ENCODE peak calls at places on chromosome 13, in eight cellular contexts. K, U, D, Z, H, Y, I and P are unnamed samples.

GRCh38 chr13:28636078-28636477 is 22.9 kb upstream of the POMP start:
- DNase-seq in K (peak; percentile 31), U (no peak), D (no peak), Z (no peak), H (peak; percentile 79), Y (no peak), I (peak; percentile 59), P (no peak)

GRCh38 chr13:25943666-25944065 is 108.2 kb downstream of the SHISA2 start:
- DNase-seq in K (peak; percentile 39), U (no peak), D (no peak), Z (no peak), H (peak; percentile 3), Y (no peak), I (no peak), P (no peak)

GRCh38 chr13:24053505-24054251 is 106.8 kb upstream of the SPATA13 start:
- DNase-seq in K (peak; percentile 74), U (no peak), D (peak; percentile 75), Z (peak; percentile 36), H (peak; percentile 76), Y (peak; percentile 77), I (peak; percentile 69), P (peak; percentile 26)

GRCh38 chr13:102333320-102334181 is 68.3 kb downstream of the FGF14 start:
- DNase-seq in K (no peak), U (no peak), D (no peak), Z (no peak), H (peak; percentile 43), Y (no peak), I (peak; percentile 7), P (no peak)

GRCh38 chr13:19781526-19781925 is 1.2 kb downstream of the PSPC1 start:
- DNase-seq in K (peak; percentile 7), U (no peak), D (no peak), Z (no peak), H (no peak), Y (peak; percentile 19), I (no peak), P (no peak)

GRCh38 chr13:48600374-48601364 is 53.1 kb upstream of the CYSLTR2 start:
- DNase-seq in K (peak; percentile 98), U (no peak), D (no peak), Z (peak; percentile 87), H (peak; percentile 63), Y (no peak), I (peak; percentile 32), P (no peak)

GRCh38 chr13:23599083-23599925 is 29.1 kb downstream of the TNFRSF19 start:
- DNase-seq in K (no peak), U (no peak), D (no peak), Z (no peak), H (no peak), Y (no peak), I (no peak), P (no peak)

GRCh38 chr13:110424596-110425443 is 117.7 kb downstream of the COL4A2 start:
- DNase-seq in K (no peak), U (no peak), D (no peak), Z (no peak), H (no peak), Y (no peak), I (no peak), P (no peak)

GRCh38 chr13:25678398-25678797 is 306.6 kb downstream of the ATP8A2 start:
- DNase-seq in K (no peak), U (no peak), D (no peak), Z (no peak), H (no peak), Y (peak; percentile 4), I (no peak), P (no peak)

GRCh38 chr13:81194362-81194761 is 853.4 kb upstream of the SPRY2 start:
- DNase-seq in K (no peak), U (no peak), D (no peak), Z (no peak), H (no peak), Y (no peak), I (no peak), P (no peak)

GRCh38 chr13:23086951-23087350 is 93.8 kb upstream of the SGCG start:
- DNase-seq in K (no peak), U (no peak), D (no peak), Z (no peak), H (no peak), Y (no peak), I (no peak), P (no peak)

GRCh38 chr13:50700664-50701266 is 142.7 kb downstream of the DLEU7 start:
- DNase-seq in K (no peak), U (no peak), D (no peak), Z (no peak), H (no peak), Y (no peak), I (no peak), P (no peak)

GRCh38 chr13:104869501-104869900 is 1666.0 kb downstream of the EFNB2 start:
- DNase-seq in K (peak; percentile 37), U (no peak), D (no peak), Z (peak; percentile 48), H (no peak), Y (no peak), I (no peak), P (no peak)

GRCh38 chr13:23598371-23598770 is 28.2 kb downstream of the TNFRSF19 start:
- DNase-seq in K (no peak), U (no peak), D (no peak), Z (no peak), H (peak; percentile 71), Y (no peak), I (peak; percentile 77), P (no peak)

GRCh38 chr13:98267080-98267912 is 90.2 kb upstream of the RNF113B start:
- DNase-seq in K (no peak), U (no peak), D (no peak), Z (peak; percentile 69), H (no peak), Y (no peak), I (peak; percentile 35), P (no peak)

GRCh38 chr13:53201454-53202225 is 173.0 kb downstream of the OLFM4 start:
- DNase-seq in K (no peak), U (peak; percentile 43), D (peak; percentile 2), Z (no peak), H (no peak), Y (no peak), I (no peak), P (no peak)

DNA sequence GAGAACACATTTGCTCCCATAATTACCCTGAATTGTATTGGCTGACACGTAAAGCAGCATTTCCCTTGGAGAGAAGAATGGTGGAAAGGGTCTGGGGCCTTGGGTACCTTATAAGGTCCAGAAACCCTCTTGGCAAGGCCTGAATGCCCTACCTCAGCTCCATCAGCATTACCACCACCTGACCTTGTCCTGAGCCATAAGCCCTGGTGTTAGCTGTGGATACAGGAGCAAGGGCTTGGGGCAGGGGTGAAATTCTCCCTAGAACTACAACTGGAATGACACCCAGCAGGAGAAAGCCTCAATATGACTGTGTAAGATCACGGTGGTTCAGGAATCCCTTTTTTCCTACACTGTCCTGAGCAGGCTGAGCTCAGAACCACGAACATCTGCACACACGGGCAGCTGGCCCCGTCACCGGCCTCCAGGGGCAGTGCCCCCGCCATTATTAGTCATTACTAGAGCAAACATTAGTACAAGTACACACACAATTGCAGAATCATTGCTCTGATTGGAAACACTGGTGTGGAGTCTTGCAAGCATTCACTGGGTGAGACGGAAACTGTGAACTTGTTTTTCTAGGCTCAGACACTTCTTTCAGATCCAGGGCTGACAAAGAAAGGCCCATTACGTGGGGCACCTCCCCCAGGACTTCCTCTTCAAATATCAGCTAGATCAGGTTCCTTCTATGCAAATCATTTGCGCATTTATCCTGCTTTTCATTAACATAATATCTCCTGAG is 26.7 kb upstream of the MTIF3 start:
- DNase-seq in K (peak; percentile 7), U (no peak), D (peak; percentile 41), Z (peak; percentile 29), H (peak; percentile 90), Y (no peak), I (peak; percentile 84), P (no peak)
- TF ChIP-seq CTCF in K (no peak), U (no peak), D (no peak), Z (peak; percentile 37), H (no peak), Y (no peak), I (no peak), P (no peak)

DNA sequence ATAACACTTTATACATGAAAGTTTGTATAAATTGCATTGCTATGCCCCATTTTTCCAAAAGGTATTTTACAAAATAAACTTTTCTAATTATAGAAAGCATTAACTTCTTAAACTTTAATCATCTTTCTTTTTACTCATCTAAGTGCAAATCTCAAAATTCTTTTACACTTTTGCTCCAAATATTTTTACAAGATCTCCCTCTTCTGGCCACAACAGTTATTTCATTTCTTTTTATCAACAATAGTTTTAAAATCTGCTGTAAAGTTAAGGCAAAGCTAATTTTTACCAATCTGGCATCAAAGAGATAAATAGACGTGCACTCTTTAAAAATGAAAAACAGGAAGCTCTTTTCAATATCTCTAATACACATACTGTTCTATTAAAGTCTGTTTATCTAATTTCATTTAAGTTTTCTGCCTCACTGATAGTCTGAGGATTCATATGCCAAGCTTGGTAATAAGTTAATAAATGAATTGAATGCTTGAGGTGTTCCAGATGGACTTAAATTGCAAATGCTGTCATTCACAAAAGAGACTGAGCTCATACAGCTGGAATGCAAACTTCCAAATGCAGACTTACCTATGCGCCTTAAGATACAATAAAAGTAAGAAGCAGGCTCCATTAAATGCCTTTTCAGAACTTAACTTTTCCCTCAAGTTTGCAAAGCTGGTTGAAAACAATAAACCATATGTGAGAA is 583.0 kb upstream of the ATXN8OS start:
- DNase-seq in K (no peak), U (no peak), D (no peak), Z (no peak), H (no peak), Y (no peak), I (no peak), P (no peak)
- TF ChIP-seq CTCF in K (peak; percentile 12), U (no peak), D (no peak), Z (no peak), H (no peak), Y (no peak), I (peak; percentile 10), P (no peak)

GRCh38 chr13:42836930-42837329 is 55.5 kb downstream of the FAM216B start:
- DNase-seq in K (peak; percentile 78), U (no peak), D (no peak), Z (peak; percentile 68), H (peak; percentile 86), Y (no peak), I (peak; percentile 89), P (no peak)
- TF ChIP-seq CTCF in K (peak; percentile 59), U (peak; percentile 9), D (no peak), Z (peak; percentile 73), H (peak; percentile 34), Y (no peak), I (peak; percentile 49), P (no peak)

GRCh38 chr13:32262165-32262564 is 53.0 kb downstream of the ZAR1L start:
- DNase-seq in K (no peak), U (no peak), D (no peak), Z (no peak), H (peak; percentile 46), Y (no peak), I (peak; percentile 30), P (no peak)

GRCh38 chr13:32257649-32258048 is 57.5 kb downstream of the ZAR1L start:
- DNase-seq in K (no peak), U (no peak), D (no peak), Z (no peak), H (no peak), Y (no peak), I (no peak), P (no peak)

GRCh38 chr13:32261567-32261966 is 53.6 kb downstream of the ZAR1L start:
- DNase-seq in K (peak; percentile 97), U (peak; percentile 77), D (no peak), Z (peak; percentile 94), H (peak; percentile 88), Y (no peak), I (peak; percentile 94), P (no peak)

GRCh38 chr13:32256243-32256642 is 58.9 kb downstream of the ZAR1L start:
- DNase-seq in K (no peak), U (no peak), D (no peak), Z (no peak), H (no peak), Y (no peak), I (no peak), P (no peak)

GRCh38 chr13:32259116-32259515 is 56.0 kb downstream of the ZAR1L start:
- DNase-seq in K (no peak), U (no peak), D (no peak), Z (no peak), H (no peak), Y (no peak), I (no peak), P (no peak)
- TF ChIP-seq CTCF in K (no peak), U (no peak), D (no peak), Z (peak; percentile 42), H (no peak), Y (no peak), I (no peak), P (no peak)